ENCODE peak calls at places on chromosomes 6 and 20, in six cellular contexts. B is OCI-LY7, L is BE2C, Z is left ventricle myocardium inferior, U is esophagus squamous epithelium, F is ovary. V is an unnamed sample. For H3K4me1, the result is how much of the 10 kb centered on the place peaks cover.

GRCh38 chr20:62815066-62815991 is 1.5 kb upstream of the COL9A3 start:
- DNase-seq in L (no peak), F (no peak), Z (no peak), U (no peak), B (no peak), V (peak)

GRCh38 chr6:1423578-1423977 is 34.2 kb downstream of the FOXF2 start:
- DNase-seq in B (no peak), L (no peak), U (no peak), Z (no peak), F (no peak), V (no peak)

GRCh38 chr6:19869464-19869863 is 32.3 kb downstream of the ID4 start:
- DNase-seq in B (peak), F (no peak), U (no peak), Z (no peak), L (no peak), V (no peak)

GRCh38 chr6:51350308-51350904 is 531.7 kb downstream of the TFAP2B start:
- DNase-seq in U (no peak), B (peak), Z (no peak), F (no peak), L (no peak), V (no peak)

GRCh38 chr6:110342759-110343158 is 15.4 kb downstream of the METTL24 start:
- DNase-seq in B (no peak), L (no peak), U (no peak), Z (no peak), F (no peak), V (no peak)

GRCh38 chr6:28648035-28648877 is 122.6 kb downstream of the GPX5 start:
- DNase-seq in B (peak), F (peak), L (peak), Z (no peak), U (no peak), V (peak)

GRCh38 chr6:3456794-3457709 is at the start of gene SLC22A23:
- DNase-seq in U (no peak), Z (peak), F (peak), B (peak), L (peak), V (peak)

GRCh38 chr6:70599187-70599586 is 32.5 kb downstream of the SDHAF4 start:
- DNase-seq in B (no peak), Z (no peak), U (no peak), F (no peak), L (no peak), V (no peak)

GRCh38 chr20:58574469-58574868 is 59.3 kb upstream of the APCDD1L start:
- DNase-seq in B (no peak), F (no peak), Z (no peak), L (no peak), U (no peak), V (no peak)

GRCh38 chr6:138520463-138520862 is 21.2 kb upstream of the NHSL1 start:
- DNase-seq in L (no peak), Z (no peak), B (peak), U (no peak), F (no peak), V (no peak)

GRCh38 chr6:53750112-53750511 is 44.7 kb upstream of the LRRC1 start:
- DNase-seq in F (no peak), B (no peak), U (no peak), L (no peak), Z (no peak), V (no peak)

GRCh38 chr6:80545323-80545722 is 438.9 kb downstream of the BCKDHB start:
- DNase-seq in B (no peak), U (no peak), Z (no peak), F (no peak), L (no peak), V (no peak)

GRCh38 chr6:127951172-127951995 is 50.5 kb upstream of the THEMIS start:
- DNase-seq in U (no peak), L (no peak), B (no peak), Z (no peak), F (no peak), V (peak)

GRCh38 chr6:36506617-36507016 is 40.7 kb downstream of the STK38 start:
- DNase-seq in Z (no peak), F (no peak), L (no peak), U (no peak), B (no peak), V (peak)

GRCh38 chr6:12801141-12801540 is 84.6 kb downstream of the PHACTR1 start:
- DNase-seq in U (no peak), L (no peak), B (no peak), Z (no peak), F (no peak), V (no peak)

GRCh38 chr6:3063733-3064700 is 4.3 kb upstream of the RIPK1 start:
- DNase-seq in L (peak), F (peak), Z (peak), B (peak), U (peak), V (peak)

GRCh38 chr6:7905416-7905815 is 5.2 kb downstream of the TXNDC5 start:
- DNase-seq in Z (no peak), F (no peak), B (no peak), U (no peak), L (no peak), V (no peak)

GRCh38 chr6:111972714-111973678 is 80.9 kb upstream of the CCN6 start:
- DNase-seq in U (no peak), F (peak), Z (peak), B (no peak), L (no peak), V (no peak)

GRCh38 chr20:61744691-61745396 is 320.8 kb downstream of the TAF4 start:
- DNase-seq in B (no peak), U (no peak), Z (no peak), L (no peak), F (no peak), V (no peak)

GRCh38 chr6:52074155-52074554 is 13.3 kb downstream of the PKHD1 start:
- DNase-seq in L (no peak), F (no peak), B (no peak), U (no peak), Z (no peak), V (no peak)

GRCh38 chr20:17699931-17700351 is at the start of gene BANF2:
- DNase-seq in Z (no peak), B (no peak), F (no peak), U (no peak), L (no peak), V (peak)

GRCh38 chr6:158411998-158412397 is 99.7 kb downstream of the TULP4 start:
- DNase-seq in L (no peak), U (no peak), B (no peak), Z (no peak), F (no peak), V (peak)

GRCh38 chr20:7411075-7411474 is 529.2 kb downstream of the HAO1 start:
- DNase-seq in Z (no peak), F (no peak), L (no peak), B (no peak), U (no peak), V (no peak)

GRCh38 chr6:138971601-138972000 is 16.5 kb downstream of the REPS1 start:
- DNase-seq in U (no peak), B (no peak), L (peak), F (no peak), Z (no peak), V (no peak)

GRCh38 chr20:62181808-62182207 is 1.0 kb upstream of the MTG2 start:
- DNase-seq in U (no peak), B (no peak), F (no peak), L (no peak), Z (no peak), V (no peak)

GRCh38 chr20:39358052-39358451 is 395.9 kb downstream of the DHX35 start:
- DNase-seq in Z (no peak), F (no peak), U (no peak), L (no peak), B (no peak), V (no peak)

GRCh38 chr6:85669735-85670194 is 27.1 kb upstream of the SYNCRIP start:
- DNase-seq in Z (no peak), F (no peak), U (no peak), B (peak), L (no peak), V (peak)

GRCh38 chr6:87675004-87675681 is 26.9 kb downstream of the AKIRIN2 start:
- DNase-seq in B (no peak), Z (no peak), F (no peak), L (no peak), U (no peak), V (no peak)

GRCh38 chr20:5013682-5014447 is 12.6 kb upstream of the SLC23A2 start:
- DNase-seq in Z (no peak), F (no peak), U (no peak), B (no peak), L (no peak), V (no peak)

GRCh38 chr6:10174761-10175160 is 240.1 kb downstream of the TFAP2A start:
- DNase-seq in Z (no peak), L (no peak), F (no peak), B (no peak), U (no peak), V (no peak)

GRCh38 chr6:142940487-142940886 is 4.5 kb downstream of the HIVEP2 start:
- DNase-seq in Z (no peak), U (no peak), B (no peak), L (no peak), F (no peak), V (no peak)
- H3K4me1 ChIP-seq in Z (under half), U (under half), B (half or more), L (under half), F (under half), V (under half)

DNA sequence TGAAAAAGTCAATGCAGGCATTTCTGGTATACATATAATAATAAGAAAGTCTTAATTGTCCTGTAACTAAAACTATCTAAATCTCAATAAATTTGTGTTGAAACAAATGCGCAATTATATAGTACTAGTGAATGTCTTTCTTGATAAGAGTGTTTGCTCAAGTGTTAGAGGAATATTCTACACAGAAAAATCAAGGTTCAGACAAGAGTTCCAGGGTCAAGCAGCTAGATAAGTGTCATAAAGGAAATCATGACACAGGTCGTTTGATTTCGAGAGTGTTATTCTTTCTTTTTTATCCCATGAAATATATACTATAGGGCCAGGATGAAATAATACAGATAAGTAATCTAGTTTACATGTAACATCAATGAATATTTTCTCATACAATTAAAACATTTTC is 366.1 kb downstream of the UTRN start:
- DNase-seq in F (no peak), L (no peak), B (no peak), Z (no peak), U (no peak), V (peak)
- H3K4me1 ChIP-seq in F (under half), L (under half), B (under half), Z (under half), U (under half), V (under half)

GRCh38 chr6:44080561-44081521 is 46.4 kb downstream of the MRPL14 start:
- DNase-seq in L (no peak), B (no peak), U (no peak), Z (no peak), F (no peak), V (no peak)
- H3K4me1 ChIP-seq in L (under half), B (under half), U (under half), Z (under half), F (under half), V (under half)

GRCh38 chr6:5997420-5998093 is 9.2 kb downstream of the NRN1 start:
- DNase-seq in U (no peak), Z (no peak), F (no peak), L (peak), B (peak), V (no peak)

GRCh38 chr6:5996701-5997419 is 9.9 kb downstream of the NRN1 start:
- DNase-seq in L (peak), B (no peak), F (no peak), U (no peak), Z (no peak), V (no peak)

GRCh38 chr6:5994234-5994998 is 12.3 kb downstream of the NRN1 start:
- DNase-seq in U (no peak), F (no peak), Z (no peak), B (no peak), L (no peak), V (no peak)

GRCh38 chr6:5994999-5995698 is 11.6 kb downstream of the NRN1 start:
- DNase-seq in U (no peak), Z (no peak), L (no peak), F (no peak), B (no peak), V (no peak)

DNA sequence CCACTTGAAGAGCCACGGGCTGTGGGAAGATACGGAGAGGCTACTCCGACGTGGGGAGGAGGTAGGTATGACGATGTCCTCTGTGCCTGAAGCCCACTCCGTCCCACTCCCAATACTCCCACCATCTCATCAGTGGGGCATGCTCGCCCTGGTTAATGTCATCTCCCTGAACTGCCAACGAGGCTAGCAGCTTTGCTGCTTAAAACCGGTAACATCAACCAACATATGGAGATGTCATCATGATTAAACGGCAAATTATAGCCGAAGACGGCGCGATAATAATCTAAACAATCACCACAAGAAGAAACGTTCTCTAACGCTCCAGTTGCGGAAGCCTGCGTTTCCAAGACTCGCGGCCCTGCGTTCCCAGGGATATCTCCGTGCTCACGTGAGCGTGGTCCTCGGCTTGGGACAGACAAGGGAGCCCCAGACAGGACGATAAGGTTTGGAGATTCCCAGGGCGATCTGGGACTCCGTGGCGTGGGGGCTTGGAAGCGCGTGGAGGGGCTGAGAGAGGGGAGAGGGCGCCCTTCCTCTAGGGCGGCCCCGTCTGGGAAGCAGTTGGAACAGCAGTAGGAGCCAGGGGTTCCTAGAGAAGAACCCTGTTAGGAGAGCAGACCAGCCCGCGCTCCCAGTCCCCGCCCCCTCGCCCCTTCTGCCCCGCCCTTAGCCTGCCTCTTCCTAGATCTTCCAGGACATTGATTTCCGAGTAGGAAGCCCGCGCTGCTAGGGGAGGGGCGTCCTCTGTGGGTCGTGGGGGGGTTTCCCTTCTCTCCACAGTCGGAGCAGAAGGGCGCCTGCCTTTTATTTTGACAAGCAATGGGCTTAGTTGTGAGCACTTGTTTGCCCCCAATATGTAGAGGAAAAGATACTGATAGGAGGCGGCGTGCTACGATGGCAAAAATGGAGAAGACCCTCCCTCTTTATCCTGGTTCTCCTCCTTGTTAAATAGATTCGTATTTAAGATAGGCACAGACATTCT is 10.7 kb downstream of the NRN1 start:
- DNase-seq in L (peak), U (no peak), B (no peak), F (peak), Z (peak), V (no peak)
- H3K4me1 ChIP-seq in L (under half), U (under half), B (under half), F (under half), Z (half or more), V (under half)

DNA sequence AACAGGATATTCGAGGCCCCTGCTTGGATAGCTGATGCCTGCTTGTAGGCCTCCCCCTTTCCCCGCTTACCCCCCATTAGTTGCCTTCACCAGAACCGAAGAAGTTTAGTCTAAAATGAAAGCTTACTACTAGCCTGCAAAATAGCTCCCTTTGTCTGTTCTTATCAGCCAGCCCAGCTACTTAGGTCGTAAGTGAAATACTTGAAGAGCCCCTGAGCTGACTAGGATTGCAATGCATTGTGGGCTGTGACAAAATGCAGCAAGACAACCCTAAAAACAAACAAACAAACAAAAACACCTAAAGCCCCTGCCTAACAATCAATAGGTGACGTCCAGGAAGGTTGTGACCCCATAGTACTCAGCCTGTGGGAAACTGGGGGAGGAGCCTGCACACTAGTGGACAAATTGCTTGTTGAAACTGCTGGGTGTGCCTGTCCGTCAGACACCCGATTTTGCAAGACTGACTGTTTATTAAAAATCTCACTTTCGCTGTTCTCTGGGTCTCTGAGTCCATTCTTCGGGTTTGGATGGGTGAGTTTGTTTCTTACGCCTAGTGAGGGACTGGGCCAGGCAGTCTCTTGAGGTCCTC is 104.9 kb upstream of the DUSP22 start:
- DNase-seq in B (no peak), Z (no peak), F (no peak), L (no peak), U (no peak), V (no peak)
- H3K4me1 ChIP-seq in B (half or more), Z (under half), F (under half), L (under half), U (under half), V (under half)

DNA sequence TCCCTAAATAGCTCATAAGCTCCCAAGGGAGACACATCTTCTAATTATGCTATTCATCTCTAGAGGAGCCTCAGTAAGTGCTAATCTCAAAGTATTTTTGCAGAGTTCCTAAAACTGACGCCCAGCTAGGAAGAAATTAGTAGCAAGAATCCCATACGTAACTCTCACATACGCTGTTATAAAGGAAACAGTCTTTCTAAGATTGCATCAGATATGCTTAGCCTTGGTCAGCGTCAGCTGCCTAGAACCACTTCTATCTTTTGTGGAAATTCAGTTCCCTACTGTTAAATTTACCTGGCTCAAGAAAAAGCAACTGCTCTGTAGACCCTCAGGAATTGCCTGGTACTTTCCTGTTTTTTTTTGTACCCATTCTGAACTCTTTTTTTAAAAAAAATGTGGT is 13.6 kb downstream of the RIPOR2 start:
- DNase-seq in F (no peak), L (no peak), U (no peak), Z (no peak), B (peak), V (no peak)
- H3K4me1 ChIP-seq in F (under half), L (under half), U (under half), Z (under half), B (half or more), V (under half)

DNA sequence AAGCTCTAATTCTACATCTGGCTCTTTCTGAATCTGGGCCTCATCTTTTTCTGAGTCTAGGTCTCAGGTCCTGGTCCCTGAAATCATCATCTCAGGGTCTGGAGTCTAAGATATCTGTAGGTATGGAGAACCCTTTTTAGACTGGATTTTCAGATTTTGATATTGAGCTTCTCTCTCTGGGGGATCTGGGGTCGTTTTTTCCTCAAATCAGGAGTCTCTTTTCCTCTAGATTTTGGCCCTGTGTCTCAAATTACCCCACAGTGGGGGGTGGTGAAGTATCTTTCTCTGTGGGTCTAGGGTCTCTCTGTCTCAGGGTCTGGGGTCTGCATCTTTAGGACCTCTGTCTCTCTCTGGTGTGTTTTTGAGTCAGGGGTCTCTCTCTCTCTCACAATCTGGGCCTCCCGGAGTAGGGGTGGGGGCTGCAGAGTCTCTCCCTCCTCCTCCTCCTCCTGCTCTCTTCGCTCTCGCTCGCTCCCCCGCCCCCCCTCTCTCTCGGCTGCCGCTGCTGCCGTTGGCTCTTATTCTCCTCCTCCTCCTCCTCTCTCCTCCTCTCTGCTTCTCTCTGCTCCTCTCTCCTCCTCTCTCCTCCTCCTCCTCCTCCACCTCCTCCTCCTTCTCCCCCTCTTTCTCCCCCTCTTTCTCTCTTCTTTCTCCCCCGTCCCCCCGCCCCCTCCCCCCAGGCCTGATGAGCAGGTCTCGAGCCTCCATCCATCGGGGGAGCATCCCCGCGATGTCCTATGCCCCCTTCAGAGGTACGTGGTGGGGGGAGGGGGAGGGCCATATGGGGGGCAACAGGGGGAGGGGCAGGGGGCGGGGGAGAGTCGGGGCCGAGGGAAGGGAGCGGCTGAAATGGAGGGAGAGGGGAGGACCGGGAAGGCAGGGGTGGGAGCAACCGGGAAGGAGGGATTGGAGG is at the start of gene SYNGAP1:
- DNase-seq in F (peak), B (peak), L (peak), Z (peak), U (no peak), V (no peak)
- H3K4me1 ChIP-seq in F (under half), B (under half), L (under half), Z (half or more), U (under half), V (under half)

V was measured in small intestine.